ENCODE peak calls at places on chromosomes 12 and 14, in seven cellular contexts. J is fibroblast of mammary gland; G is mucosa of descending colon; A is right atrium auricular region; O is PC-3; I is endothelial cell; S is CD4-positive, alpha-beta T cell. W is an unnamed sample.

GRCh38 chr12:53070901-53071492 is 8.2 kb downstream of the SPRYD3 start:
- DNase-seq in J (no peak), G (no peak), A (no peak), O (no peak), I (no peak), S (no peak), W (no peak)

GRCh38 chr12:119180380-119181040 is 1.8 kb downstream of the HSPB8 start:
- DNase-seq in J (peak), G (peak), A (peak), O (no peak), I (no peak), S (no peak), W (no peak)

GRCh38 chr14:58637040-58637390 is 747 bp upstream of the DACT1 start:
- DNase-seq in J (peak), G (peak), A (peak), O (peak), I (no peak), S (no peak), W (no peak)

GRCh38 chr14:103558071-103558882 is 4.2 kb downstream of the BAG5 start:
- DNase-seq in J (peak), G (no peak), A (no peak), O (peak), I (no peak), S (no peak), W (no peak)

GRCh38 chr14:22980672-22981089 is 1.7 kb downstream of the AJUBA start:
- DNase-seq in J (no peak), G (peak), A (no peak), O (peak), I (no peak), S (no peak), W (peak)

GRCh38 chr12:122126713-122127597 is 47.1 kb downstream of the IL31 start:
- DNase-seq in J (no peak), G (peak), A (no peak), O (peak), I (no peak), S (no peak), W (no peak)

GRCh38 chr12:91111366-91112321 is at the start of gene LUM:
- DNase-seq in J (peak), G (peak), A (peak), O (peak), I (no peak), S (no peak), W (no peak)

GRCh38 chr12:112419269-112420133 is 754 bp downstream of the PTPN11 start:
- DNase-seq in J (peak), G (peak), A (peak), O (peak), I (peak), S (no peak), W (peak)

GRCh38 chr14:59583755-59584154 is 7.1 kb upstream of the CCDC175 start:
- DNase-seq in J (peak), G (no peak), A (no peak), O (peak), I (no peak), S (no peak), W (no peak)

GRCh38 chr12:132827763-132828703 is 636 bp downstream of the GOLGA3 start:
- DNase-seq in J (peak), G (peak), A (no peak), O (peak), I (peak), S (no peak), W (no peak)

GRCh38 chr14:52377940-52378339 is 63.8 kb downstream of the PTGER2 start:
- DNase-seq in J (no peak), G (no peak), A (no peak), O (no peak), I (no peak), S (no peak), W (no peak)

GRCh38 chr12:131113562-131113961 is 159.9 kb downstream of the ADGRD1 start:
- DNase-seq in J (no peak), G (no peak), A (no peak), O (no peak), I (no peak), S (no peak), W (no peak)

GRCh38 chr12:132406498-132407461 is 77.4 kb upstream of the GALNT9 start:
- DNase-seq in J (no peak), G (no peak), A (no peak), O (no peak), I (no peak), S (no peak), W (no peak)

GRCh38 chr14:78974691-78975090 is 804.5 kb downstream of the NRXN3 start:
- DNase-seq in J (peak), G (no peak), A (no peak), O (peak), I (no peak), S (no peak), W (no peak)

GRCh38 chr12:2801044-2801783 is 6.4 kb downstream of the FKBP4 start:
- DNase-seq in J (no peak), G (no peak), A (no peak), O (no peak), I (no peak), S (no peak), W (no peak)

GRCh38 chr12:52790427-52791270 is 5.3 kb downstream of the KRT3 start:
- DNase-seq in J (no peak), G (no peak), A (no peak), O (no peak), I (no peak), S (no peak), W (no peak)

GRCh38 chr14:20606190-20606901 is 15.2 kb upstream of the RNASE12 start:
- DNase-seq in J (peak), G (peak), A (no peak), O (peak), I (peak), S (no peak), W (no peak)

GRCh38 chr12:79650440-79650839 is 40.3 kb downstream of the PAWR start:
- DNase-seq in J (no peak), G (peak), A (no peak), O (no peak), I (no peak), S (no peak), W (no peak)

GRCh38 chr12:90854136-90854689 is 100.8 kb downstream of the CCER1 start:
- DNase-seq in J (peak), G (peak), A (no peak), O (peak), I (peak), S (no peak), W (no peak)

GRCh38 chr12:122825773-122826724 is 9.2 kb upstream of the HIP1R start:
- DNase-seq in J (no peak), G (peak), A (no peak), O (peak), I (no peak), S (no peak), W (no peak)

GRCh38 chr12:93518725-93519124 is 51.4 kb downstream of the MRPL42 start:
- DNase-seq in J (peak), G (no peak), A (no peak), O (peak), I (no peak), S (no peak), W (no peak)

GRCh38 chr12:31903025-31903424 is 56.2 kb upstream of the RESF1 start:
- DNase-seq in J (no peak), G (no peak), A (no peak), O (no peak), I (no peak), S (no peak), W (no peak)

GRCh38 chr14:94793901-94794300 is 24.0 kb upstream of the GSC start:
- DNase-seq in J (no peak), G (no peak), A (no peak), O (no peak), I (no peak), S (no peak), W (no peak)

GRCh38 chr12:95943231-95943842 is at the start of gene AMDHD1:
- DNase-seq in J (peak), G (peak), A (no peak), O (peak), I (peak), S (peak), W (peak)

GRCh38 chr12:46946137-46946536 is 120.3 kb upstream of the SLC38A4 start:
- DNase-seq in J (peak), G (no peak), A (no peak), O (peak), I (no peak), S (no peak), W (no peak)

GRCh38 chr14:59228416-59228815 is 39.9 kb downstream of the DAAM1 start:
- DNase-seq in J (peak), G (no peak), A (no peak), O (no peak), I (no peak), S (no peak), W (no peak)

GRCh38 chr12:6364037-6364360 is 11.4 kb downstream of the SCNN1A start:
- DNase-seq in J (no peak), G (peak), A (no peak), O (peak), I (no peak), S (no peak), W (no peak)

GRCh38 chr12:94148841-94149780 is 734 bp downstream of the PLXNC1 start:
- DNase-seq in J (peak), G (peak), A (no peak), O (no peak), I (peak), S (peak), W (peak)

GRCh38 chr12:82474798-82475184 is 116.5 kb downstream of the METTL25 start:
- DNase-seq in J (no peak), G (no peak), A (no peak), O (peak), I (no peak), S (no peak), W (no peak)

GRCh38 chr14:57493467-57494181 is at the start of gene CCDC198:
- DNase-seq in J (peak), G (no peak), A (no peak), O (no peak), I (no peak), S (no peak), W (no peak)

GRCh38 chr14:91382712-91383111 is 34.9 kb downstream of the CCDC88C start:
- DNase-seq in J (no peak), G (no peak), A (no peak), O (no peak), I (no peak), S (no peak), W (no peak)

GRCh38 chr12:6430124-6430989 is 14.4 kb upstream of the CD27 start:
- DNase-seq in J (peak), G (peak), A (peak), O (peak), I (no peak), S (no peak), W (peak)

GRCh38 chr12:38149395-38150073 is 167.0 kb upstream of the ALG10B start:
- DNase-seq in J (no peak), G (no peak), A (peak), O (peak), I (no peak), S (no peak), W (no peak)

GRCh38 chr14:101087614-101088394 is 184.3 kb upstream of the RTL1 start:
- DNase-seq in J (no peak), G (no peak), A (peak), O (no peak), I (no peak), S (no peak), W (peak)

GRCh38 chr12:15584366-15585041 is 204.7 kb downstream of the EPS8 start:
- DNase-seq in J (peak), G (peak), A (no peak), O (peak), I (no peak), S (no peak), W (no peak)

GRCh38 chr12:114916124-114916523 is 232.1 kb upstream of the TBX3 start:
- DNase-seq in J (peak), G (no peak), A (no peak), O (peak), I (no peak), S (no peak), W (no peak)

GRCh38 chr14:53128303-53128702 is 24.8 kb downstream of the DDHD1 start:
- DNase-seq in J (no peak), G (no peak), A (no peak), O (no peak), I (no peak), S (no peak), W (no peak)

GRCh38 chr12:57093412-57094193 is 4.7 kb downstream of the NAB2 start:
- DNase-seq in J (peak), G (peak), A (peak), O (peak), I (peak), S (peak), W (peak)

GRCh38 chr14:72589652-72590051 is 304.2 kb downstream of the DPF3 start:
- DNase-seq in J (no peak), G (no peak), A (no peak), O (no peak), I (no peak), S (no peak), W (no peak)
- TF ChIP-seq CTCF in J (no peak), G (no peak), A (no peak), O (no peak), I (no peak), S (no peak), W (no peak)

GRCh38 chr14:104647467-104648063 is 41.9 kb upstream of the INF2 start:
- DNase-seq in J (no peak), G (no peak), A (no peak), O (no peak), I (no peak), S (no peak), W (no peak)

GRCh38 chr14:104651876-104652260 is 37.5 kb upstream of the INF2 start:
- DNase-seq in J (no peak), G (no peak), A (no peak), O (no peak), I (no peak), S (no peak), W (no peak)

GRCh38 chr14:104652386-104652785 is 37.0 kb upstream of the INF2 start:
- DNase-seq in J (no peak), G (no peak), A (no peak), O (no peak), I (no peak), S (no peak), W (no peak)

GRCh38 chr14:104650981-104651875 is 38.2 kb upstream of the INF2 start:
- DNase-seq in J (no peak), G (no peak), A (no peak), O (no peak), I (no peak), S (no peak), W (no peak)

GRCh38 chr14:104650057-104650980 is 39.1 kb upstream of the INF2 start:
- DNase-seq in J (peak), G (peak), A (no peak), O (peak), I (peak), S (peak), W (peak)
- TF ChIP-seq CTCF in J (peak), G (peak), A (peak), O (peak), I (peak), S (peak), W (peak)

GRCh38 chr14:64465208-64465821 is at the start of gene AKAP5:
- DNase-seq in J (no peak), G (peak), A (no peak), O (peak), I (peak), S (peak), W (peak)

GRCh38 chr14:64467131-64467530 is 1.8 kb downstream of the AKAP5 start:
- DNase-seq in J (no peak), G (no peak), A (no peak), O (no peak), I (no peak), S (no peak), W (no peak)

GRCh38 chr14:64464695-64465094 is 604 bp upstream of the AKAP5 start:
- DNase-seq in J (no peak), G (peak), A (no peak), O (peak), I (no peak), S (no peak), W (no peak)

GRCh38 chr14:64463873-64464272 is 1.4 kb upstream of the AKAP5 start:
- DNase-seq in J (no peak), G (no peak), A (no peak), O (no peak), I (no peak), S (no peak), W (no peak)

DNA sequence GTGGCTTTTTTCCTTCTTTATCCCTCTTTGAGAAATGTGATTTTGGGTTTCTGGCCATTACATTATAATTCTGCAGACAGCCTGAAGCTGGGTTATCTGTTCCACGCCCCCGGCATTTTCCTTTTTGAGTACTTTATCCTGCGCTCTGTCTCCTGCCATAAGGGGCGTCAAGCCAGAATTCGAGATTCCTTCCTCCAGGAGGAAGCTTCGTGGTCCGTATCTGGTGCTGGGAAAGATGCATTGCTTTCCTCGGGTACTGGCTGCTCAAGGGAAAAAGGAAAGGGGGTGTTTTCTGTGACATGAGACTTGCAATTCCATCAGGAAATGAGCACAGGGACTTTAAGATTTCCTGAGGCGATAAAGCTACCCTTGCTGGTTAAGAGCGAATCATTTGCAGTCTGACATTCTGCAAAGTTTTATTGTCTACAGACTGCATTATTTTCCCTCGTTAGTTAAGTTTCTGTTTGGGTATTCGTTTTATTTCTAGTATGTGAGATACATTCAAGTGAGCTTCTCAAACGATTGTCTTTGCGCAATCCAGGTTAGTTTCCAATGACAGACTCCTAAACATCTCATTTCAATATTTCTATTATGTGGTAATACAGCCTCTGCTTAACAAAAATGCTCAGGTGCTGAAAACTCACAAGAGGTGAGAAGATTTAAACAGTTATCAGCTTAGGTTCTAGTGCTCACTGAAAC is 706 bp downstream of the AKAP5 start:
- DNase-seq in J (peak), G (peak), A (no peak), O (peak), I (peak), S (no peak), W (peak)
- TF ChIP-seq CTCF in J (peak), G (no peak), A (no peak), O (no peak), I (no peak), S (no peak), W (no peak)

DNA sequence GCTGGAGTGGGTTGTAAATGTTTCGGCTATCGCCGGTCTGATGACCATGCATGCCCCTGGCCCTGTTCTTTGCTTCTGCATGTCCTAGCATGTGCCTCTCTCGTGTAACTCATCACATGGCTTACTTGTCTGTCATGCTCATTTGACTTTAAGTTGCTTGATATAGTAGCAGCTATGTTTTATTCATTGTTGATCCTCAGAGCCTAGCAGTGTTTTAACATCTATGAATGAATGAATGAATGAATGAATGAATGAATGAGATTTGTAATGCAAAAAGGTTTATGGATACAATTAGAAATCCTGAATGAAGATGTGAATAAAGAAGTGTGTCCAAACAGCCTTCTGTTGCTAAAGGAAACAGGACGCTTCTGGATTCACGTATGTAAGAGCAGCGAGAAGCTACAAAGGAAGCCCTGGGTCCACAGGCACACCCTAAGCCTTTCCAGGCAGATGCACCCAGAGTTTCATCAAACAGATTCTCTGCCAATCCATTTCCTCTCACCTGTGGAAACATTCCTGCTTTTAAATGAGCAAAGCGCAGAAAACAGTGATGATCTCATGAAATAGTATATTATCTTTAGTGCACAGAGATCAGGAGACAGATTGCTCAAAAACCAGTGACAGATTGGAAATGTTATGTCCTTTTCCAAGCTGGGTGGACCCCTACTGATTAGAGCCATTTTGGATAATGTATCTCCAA is 3.4 kb downstream of the GSG1 start:
- DNase-seq in J (no peak), G (no peak), A (no peak), O (no peak), I (peak), S (no peak), W (no peak)
- TF ChIP-seq CTCF in J (no peak), G (no peak), A (no peak), O (no peak), I (no peak), S (no peak), W (no peak)

DNA sequence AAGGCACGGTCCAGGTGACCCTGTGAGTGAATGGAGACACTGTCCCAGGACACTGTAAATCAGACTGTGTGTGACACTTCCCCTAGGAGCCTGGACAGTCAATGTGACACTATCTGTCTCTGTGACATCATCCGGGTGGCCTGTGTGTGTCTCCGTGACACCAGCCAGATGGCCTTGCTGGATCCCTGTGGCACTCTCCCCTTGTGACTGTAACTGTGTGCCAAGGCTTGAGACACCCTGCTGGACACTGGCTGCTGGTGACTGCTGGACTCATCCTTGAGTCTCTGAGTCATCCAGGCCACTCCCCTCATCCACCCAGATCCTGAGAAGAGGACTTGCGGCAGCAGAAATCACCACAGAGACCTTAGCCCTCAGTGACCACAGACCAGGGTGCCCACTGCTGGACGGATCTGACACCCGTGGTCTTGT is 51.6 kb downstream of the MVK start:
- DNase-seq in J (peak), G (no peak), A (no peak), O (peak), I (no peak), S (no peak), W (no peak)
- TF ChIP-seq CTCF in J (peak), G (no peak), A (no peak), O (peak), I (no peak), S (no peak), W (no peak)

DNA sequence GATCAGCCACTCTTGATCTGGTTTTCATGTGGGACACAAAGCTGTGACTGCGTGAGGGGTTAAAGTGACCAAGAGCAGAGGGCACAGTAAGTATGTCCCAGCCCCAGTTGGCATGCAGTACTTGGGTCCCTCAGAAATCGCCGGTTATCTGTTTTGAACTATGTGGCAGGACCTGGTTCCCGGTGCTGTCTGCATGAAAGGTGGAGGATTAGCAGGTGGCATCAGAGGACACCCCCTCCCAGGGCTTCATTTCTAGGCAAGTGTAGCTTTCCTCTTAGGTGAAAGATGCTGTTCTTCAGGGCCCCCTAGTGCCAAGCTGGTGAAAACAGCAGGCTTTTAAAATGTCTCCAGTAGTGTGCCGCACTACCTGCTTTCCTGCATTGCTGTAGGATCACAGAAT is 57.1 kb downstream of the ATG14 start:
- DNase-seq in J (peak), G (peak), A (no peak), O (peak), I (peak), S (peak), W (peak)
- TF ChIP-seq CTCF in J (peak), G (peak), A (peak), O (peak), I (no peak), S (peak), W (peak)